ENCODE peak calls at places on chromosomes 2 and 18, in eight cellular contexts. H, O, E, W, Z, K, I and D are unnamed samples.

GRCh38 chr2:213232649-213233437 is 51.4 kb upstream of the SPAG16 start:
- DNase-seq in H (peak; percentile 31), O (no peak), E (no peak), W (no peak), Z (peak; percentile 29), K (peak; percentile 67), I (no peak), D (no peak)

GRCh38 chr2:18600255-18600613 is 10.9 kb upstream of the NT5C1B start:
- DNase-seq in H (no peak), O (no peak), E (no peak), W (no peak), Z (no peak), K (no peak), I (no peak), D (no peak)

GRCh38 chr2:46548103-46548486 is 68.7 kb downstream of the TMEM247 start:
- DNase-seq in H (no peak), O (peak; percentile 67), E (no peak), W (no peak), Z (no peak), K (no peak), I (no peak), D (peak; percentile 87)

GRCh38 chr2:166090346-166090745 is 37.5 kb downstream of the SCN1A start:
- DNase-seq in H (peak; percentile 30), O (no peak), E (no peak), W (no peak), Z (peak; percentile 48), K (no peak), I (no peak), D (no peak)

GRCh38 chr2:167792126-167792525 is 455.3 kb downstream of the STK39 start:
- DNase-seq in H (no peak), O (no peak), E (no peak), W (no peak), Z (no peak), K (no peak), I (no peak), D (no peak)

GRCh38 chr2:163800889-163801498 is 65.2 kb upstream of the FIGN start:
- DNase-seq in H (peak; percentile 86), O (no peak), E (no peak), W (no peak), Z (peak; percentile 33), K (no peak), I (peak; percentile 12), D (no peak)

GRCh38 chr2:204511021-204511420 is 34.3 kb upstream of the PARD3B start:
- DNase-seq in H (no peak), O (no peak), E (no peak), W (no peak), Z (no peak), K (no peak), I (no peak), D (no peak)

GRCh38 chr18:56245856-56246575 is 392.4 kb downstream of the TXNL1 start:
- DNase-seq in H (peak; percentile 49), O (no peak), E (no peak), W (no peak), Z (peak; percentile 80), K (no peak), I (no peak), D (no peak)

GRCh38 chr2:232652505-232652851 is 19.1 kb downstream of the EFHD1 start:
- DNase-seq in H (no peak), O (no peak), E (no peak), W (no peak), Z (no peak), K (no peak), I (no peak), D (no peak)

GRCh38 chr2:130156624-130157004 is 11.7 kb upstream of the CCDC74B start:
- DNase-seq in H (no peak), O (no peak), E (no peak), W (no peak), Z (no peak), K (no peak), I (no peak), D (peak; percentile 59)

GRCh38 chr18:79395308-79395640 is 456 bp upstream of the NFATC1 start:
- DNase-seq in H (no peak), O (peak; percentile 49), E (no peak), W (no peak), Z (no peak), K (no peak), I (no peak), D (no peak)

GRCh38 chr2:215851091-215851490 is 162.3 kb downstream of the MREG start:
- DNase-seq in H (no peak), O (no peak), E (no peak), W (no peak), Z (peak; percentile 69), K (no peak), I (no peak), D (no peak)

GRCh38 chr2:195879153-195879552 is 189.5 kb downstream of the DNAH7 start:
- DNase-seq in H (no peak), O (no peak), E (no peak), W (no peak), Z (no peak), K (no peak), I (no peak), D (no peak)

GRCh38 chr2:25743132-25743830 is 69.9 kb upstream of the DTNB start:
- DNase-seq in H (no peak), O (no peak), E (no peak), W (no peak), Z (no peak), K (no peak), I (no peak), D (no peak)

GRCh38 chr2:16828044-16828827 is 162.6 kb upstream of the CYRIA start:
- DNase-seq in H (no peak), O (no peak), E (no peak), W (no peak), Z (no peak), K (no peak), I (no peak), D (no peak)

GRCh38 chr2:237456200-237456731 is 30.8 kb upstream of the MLPH start:
- DNase-seq in H (peak; percentile 77), O (no peak), E (no peak), W (no peak), Z (peak; percentile 96), K (no peak), I (no peak), D (no peak)

GRCh38 chr2:119040730-119041129 is 98.7 kb downstream of the MARCO start:
- DNase-seq in H (no peak), O (no peak), E (no peak), W (no peak), Z (no peak), K (no peak), I (no peak), D (no peak)

GRCh38 chr2:109141006-109141600 is 12.1 kb downstream of the SH3RF3 start:
- DNase-seq in H (no peak), O (no peak), E (no peak), W (no peak), Z (no peak), K (no peak), I (no peak), D (no peak)

GRCh38 chr2:50863856-50864255 is 168.1 kb downstream of the NRXN1 start:
- DNase-seq in H (no peak), O (no peak), E (no peak), W (no peak), Z (no peak), K (no peak), I (no peak), D (no peak)

GRCh38 chr18:70154591-70155194 is 50.8 kb downstream of the RTTN start:
- DNase-seq in H (peak; percentile 91), O (no peak), E (no peak), W (no peak), Z (peak; percentile 94), K (no peak), I (no peak), D (no peak)

GRCh38 chr2:212451786-212452200 is 86.8 kb downstream of the ERBB4 start:
- DNase-seq in H (peak; percentile 3), O (no peak), E (no peak), W (no peak), Z (peak; percentile 39), K (no peak), I (no peak), D (no peak)

GRCh38 chr2:224436634-224437033 is 34.7 kb upstream of the FAM124B start:
- DNase-seq in H (no peak), O (no peak), E (no peak), W (no peak), Z (peak; percentile 22), K (no peak), I (no peak), D (no peak)

GRCh38 chr2:219530048-219530963 is 13.3 kb downstream of the CHPF start:
- DNase-seq in H (peak; percentile 83), O (peak; percentile 84), E (peak; percentile 70), W (peak; percentile 83), Z (peak; percentile 78), K (peak; percentile 92), I (peak; percentile 99), D (peak; percentile 95)

GRCh38 chr2:222248256-222248655 is 50.5 kb downstream of the PAX3 start:
- DNase-seq in H (no peak), O (no peak), E (no peak), W (no peak), Z (no peak), K (no peak), I (no peak), D (no peak)

GRCh38 chr18:31450409-31450808 is 2.9 kb downstream of the DSG3 start:
- DNase-seq in H (no peak), O (no peak), E (no peak), W (no peak), Z (no peak), K (no peak), I (no peak), D (no peak)

GRCh38 chr2:11104794-11105660 is 50.2 kb upstream of the SLC66A3 start:
- DNase-seq in H (no peak), O (no peak), E (no peak), W (no peak), Z (no peak), K (no peak), I (no peak), D (no peak)

GRCh38 chr2:60958800-60959199 is 58.7 kb upstream of the PEX13 start:
- DNase-seq in H (peak; percentile 73), O (no peak), E (no peak), W (no peak), Z (peak; percentile 85), K (no peak), I (no peak), D (no peak)

GRCh38 chr18:213505-213904 is 54.3 kb downstream of the THOC1 start:
- DNase-seq in H (no peak), O (no peak), E (no peak), W (no peak), Z (no peak), K (no peak), I (no peak), D (no peak)

GRCh38 chr2:176118606-176119370 is 2.2 kb downstream of the HOXD10 start:
- DNase-seq in H (peak; percentile 88), O (no peak), E (no peak), W (no peak), Z (no peak), K (no peak), I (no peak), D (no peak)

GRCh38 chr18:42436366-42436765 is 481.3 kb downstream of the PIK3C3 start:
- DNase-seq in H (no peak), O (no peak), E (no peak), W (no peak), Z (no peak), K (no peak), I (no peak), D (no peak)